ENCODE peak calls at places on chromosomes 11 and 22, in eight cellular contexts. K, O, P, D, U, Z, B and S are unnamed samples. For H3K4me1 and H3K9me3, the result is how much of the 10 kb centered on the place peaks cover.

GRCh38 chr22:50276143-50276542 is 6.0 kb upstream of the MAPK11 start:
- DNase-seq in P (peak), U (peak), K (no peak), D (no peak), Z (peak), B (peak), O (peak), S (peak)

GRCh38 chr11:131483877-131484276 is 113.5 kb downstream of the NTM start:
- DNase-seq in O (no peak), U (no peak), P (no peak), B (no peak), D (no peak), K (no peak), Z (no peak), S (no peak)

GRCh38 chr11:14812776-14813175 is 79.3 kb downstream of the CYP2R1 start:
- DNase-seq in Z (no peak), O (no peak), D (no peak), B (no peak), U (no peak), K (no peak), P (no peak), S (no peak)

GRCh38 chr11:134283461-134284230 is 7.5 kb downstream of the GLB1L3 start:
- DNase-seq in O (no peak), D (no peak), B (no peak), U (no peak), K (no peak), P (no peak), Z (no peak), S (no peak)

GRCh38 chr11:2860636-2861035 is 24.9 kb downstream of the CDKN1C start:
- DNase-seq in U (no peak), D (no peak), O (peak), Z (no peak), K (no peak), P (peak), B (no peak), S (peak)

GRCh38 chr11:64128255-64129006 is 37.5 kb downstream of the MACROD1 start:
- DNase-seq in Z (no peak), B (no peak), D (no peak), O (no peak), K (no peak), P (peak), U (no peak), S (no peak)

GRCh38 chr11:37972691-37973090 is 1374.7 kb upstream of the RAG2 start:
- DNase-seq in K (no peak), P (no peak), U (no peak), O (peak), B (no peak), D (no peak), Z (no peak), S (no peak)

GRCh38 chr11:132024587-132025295 is 654.3 kb downstream of the NTM start:
- DNase-seq in O (peak), B (no peak), Z (no peak), U (no peak), P (peak), K (no peak), D (no peak), S (no peak)

GRCh38 chr11:134024420-134025085 is 44.3 kb upstream of the JAM3 start:
- DNase-seq in D (no peak), B (no peak), K (no peak), O (no peak), P (peak), Z (peak), U (no peak), S (no peak)

GRCh38 chr11:10381730-10382129 is 73.3 kb upstream of the AMPD3 start:
- DNase-seq in Z (no peak), U (no peak), P (peak), K (no peak), D (no peak), O (no peak), B (no peak), S (no peak)

GRCh38 chr11:77884186-77884828 is 63.4 kb downstream of the AAMDC start:
- DNase-seq in U (no peak), B (no peak), D (no peak), O (peak), Z (no peak), K (no peak), P (peak), S (no peak)

GRCh38 chr22:22710719-22711531 is 66.5 kb downstream of the GGTLC2 start:
- DNase-seq in U (peak), P (peak), B (peak), Z (peak), D (peak), O (no peak), K (no peak), S (peak)

GRCh38 chr11:12243511-12243910 is 133.1 kb downstream of the MICAL2 start:
- DNase-seq in B (no peak), Z (no peak), U (no peak), P (no peak), O (no peak), K (no peak), D (no peak), S (no peak)

GRCh38 chr11:106468091-106468490 is 390.6 kb downstream of the AASDHPPT start:
- DNase-seq in D (no peak), B (no peak), U (no peak), Z (no peak), P (peak), O (peak), K (no peak), S (no peak)

GRCh38 chr11:57290288-57290687 is 34.5 kb downstream of the TNKS1BP1 start:
- DNase-seq in Z (no peak), B (no peak), O (peak), K (no peak), D (no peak), U (no peak), P (peak), S (no peak)

GRCh38 chr11:67238894-67239794 is 27.1 kb upstream of the GRK2 start:
- DNase-seq in D (no peak), K (no peak), U (no peak), Z (no peak), O (peak), B (no peak), P (peak), S (no peak)

GRCh38 chr22:42439821-42440674 is 7.8 kb upstream of the NFAM1 start:
- DNase-seq in D (no peak), U (peak), B (peak), Z (peak), O (peak), P (peak), K (no peak), S (peak)

GRCh38 chr11:74633406-74634393 is 41.3 kb downstream of the POLD3 start:
- DNase-seq in D (no peak), U (no peak), Z (no peak), K (no peak), B (no peak), P (no peak), O (no peak), S (no peak)

GRCh38 chr11:67304511-67305113 is 1.3 kb downstream of the SSH3 start:
- DNase-seq in O (no peak), K (no peak), D (no peak), Z (peak), U (peak), P (no peak), B (no peak), S (peak)

GRCh38 chr22:19885841-19886592 is 31.3 kb upstream of the GNB1L start:
- DNase-seq in D (no peak), O (no peak), P (no peak), B (peak), U (no peak), K (no peak), Z (peak), S (no peak)

GRCh38 chr11:6197466-6198200 is 1.4 kb upstream of the OR52W1 start:
- DNase-seq in B (no peak), U (no peak), K (no peak), O (no peak), Z (no peak), D (no peak), P (no peak), S (no peak)

GRCh38 chr11:130456276-130456675 is 7.8 kb downstream of the ADAMTS15 start:
- DNase-seq in U (no peak), D (no peak), O (no peak), Z (no peak), P (no peak), K (no peak), B (no peak), S (no peak)

GRCh38 chr11:121643530-121644512 is 191.1 kb upstream of the SORL1-AS1 start:
- DNase-seq in Z (no peak), U (no peak), B (no peak), D (no peak), P (no peak), K (no peak), O (no peak), S (no peak)

GRCh38 chr22:37021710-37022482 is 2.4 kb downstream of the MPST start:
- DNase-seq in B (no peak), P (peak), K (no peak), O (peak), U (no peak), D (peak), Z (peak), S (no peak)

GRCh38 chr11:105767945-105768344 is 158.1 kb downstream of the GRIA4 start:
- DNase-seq in U (no peak), D (no peak), Z (no peak), K (no peak), O (no peak), B (no peak), P (no peak), S (no peak)

GRCh38 chr11:2214527-2215229 is 43.1 kb upstream of the TH start:
- DNase-seq in P (no peak), U (no peak), K (no peak), O (no peak), B (peak), D (no peak), Z (no peak), S (peak)

GRCh38 chr11:73412308-73412707 is 36.1 kb downstream of the RELT start:
- DNase-seq in B (no peak), U (no peak), K (no peak), O (no peak), Z (no peak), P (no peak), D (no peak), S (no peak)

GRCh38 chr11:66857234-66857926 is 516 bp downstream of the LRFN4 start:
- DNase-seq in Z (peak), U (no peak), O (no peak), K (no peak), P (peak), D (no peak), B (no peak), S (no peak)

GRCh38 chr11:17250561-17251350 is 25.8 kb upstream of the NUCB2 start:
- DNase-seq in U (no peak), K (no peak), P (peak), B (no peak), D (no peak), Z (no peak), O (no peak), S (no peak)

GRCh38 chr22:27094633-27095308 is 437.4 kb downstream of the MIAT start:
- DNase-seq in U (peak), D (no peak), Z (no peak), K (no peak), P (peak), O (no peak), B (no peak), S (no peak)

GRCh38 chr11:94574193-94574961 is 7.2 kb downstream of the PIWIL4 start:
- DNase-seq in D (no peak), B (peak), O (peak), Z (no peak), K (no peak), U (peak), P (peak), S (no peak)

GRCh38 chr22:38204784-38205183 is 3.0 kb downstream of the MAFF start:
- DNase-seq in B (no peak), U (no peak), O (no peak), Z (peak), K (no peak), D (no peak), P (peak), S (no peak)

GRCh38 chr11:12260731-12261521 is 116.4 kb upstream of the PARVA start:
- DNase-seq in U (no peak), B (peak), P (no peak), Z (no peak), D (no peak), O (no peak), K (no peak), S (no peak)

GRCh38 chr11:46643531-46643930 is 26.2 kb downstream of the ATG13 start:
- DNase-seq in K (no peak), Z (no peak), D (no peak), U (no peak), B (no peak), P (no peak), O (no peak), S (no peak)

GRCh38 chr11:19723572-19724342 is 11.1 kb downstream of the NAV2 start:
- DNase-seq in Z (peak), U (no peak), O (peak), P (peak), B (peak), K (no peak), D (no peak), S (no peak)

GRCh38 chr11:17526931-17527660 is 17.1 kb downstream of the USH1C start:
- DNase-seq in B (no peak), K (no peak), U (no peak), D (no peak), O (no peak), P (no peak), Z (no peak), S (no peak)

GRCh38 chr22:45254789-45255261 is 14.1 kb upstream of the KIAA0930 start:
- DNase-seq in B (no peak), K (no peak), U (no peak), O (no peak), P (no peak), Z (no peak), D (no peak), S (no peak)

DNA sequence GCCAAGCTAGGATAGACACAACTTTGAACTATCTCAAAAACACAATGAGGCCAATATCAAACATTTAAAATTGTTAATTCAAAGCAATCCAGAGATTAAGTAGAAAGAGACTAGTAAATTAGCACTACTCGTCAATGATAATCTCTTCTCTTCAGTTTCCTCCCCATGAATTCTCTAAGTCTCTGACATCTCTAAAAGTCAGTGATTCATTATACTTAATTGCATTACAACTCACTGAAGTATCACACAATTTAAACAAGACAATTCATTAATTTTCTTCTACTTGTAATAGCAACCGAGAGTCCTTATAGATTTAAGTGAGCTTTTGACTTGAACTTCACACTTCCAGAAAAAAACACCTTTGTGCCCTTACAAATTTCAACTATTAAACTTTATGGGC is 4.3 kb downstream of the DDX6 start:
- DNase-seq in O (no peak), U (no peak), Z (no peak), P (peak), D (no peak), K (no peak), B (no peak), S (no peak)
- H3K4me1 ChIP-seq in O (under half), U (under half), Z (under half), P (under half), D (under half), K (under half), B (under half), S (under half)

GRCh38 chr22:49203091-49203862 is 624.4 kb downstream of the BRD1 start:
- DNase-seq in D (no peak), B (no peak), U (no peak), K (no peak), Z (no peak), P (no peak), O (no peak), S (no peak)

GRCh38 chr22:49205401-49205800 is 622.3 kb downstream of the BRD1 start:
- DNase-seq in B (no peak), P (no peak), O (no peak), D (no peak), U (no peak), Z (no peak), K (no peak), S (no peak)

GRCh38 chr22:49203863-49204598 is 623.6 kb downstream of the BRD1 start:
- DNase-seq in K (no peak), B (no peak), P (no peak), O (no peak), U (no peak), D (no peak), Z (no peak), S (no peak)

GRCh38 chr22:49206281-49206680 is 621.4 kb downstream of the BRD1 start:
- DNase-seq in D (no peak), Z (peak), U (peak), B (no peak), P (no peak), K (no peak), O (no peak), S (no peak)

GRCh38 chr22:49204599-49205214 is 623.0 kb downstream of the BRD1 start:
- DNase-seq in B (no peak), K (no peak), Z (no peak), O (no peak), P (no peak), U (no peak), D (no peak), S (no peak)
- H3K9me3 ChIP-seq in B (under half), K (under half), Z (under half), O (under half), P (under half), U (under half), D (under half), S (under half)

DNA sequence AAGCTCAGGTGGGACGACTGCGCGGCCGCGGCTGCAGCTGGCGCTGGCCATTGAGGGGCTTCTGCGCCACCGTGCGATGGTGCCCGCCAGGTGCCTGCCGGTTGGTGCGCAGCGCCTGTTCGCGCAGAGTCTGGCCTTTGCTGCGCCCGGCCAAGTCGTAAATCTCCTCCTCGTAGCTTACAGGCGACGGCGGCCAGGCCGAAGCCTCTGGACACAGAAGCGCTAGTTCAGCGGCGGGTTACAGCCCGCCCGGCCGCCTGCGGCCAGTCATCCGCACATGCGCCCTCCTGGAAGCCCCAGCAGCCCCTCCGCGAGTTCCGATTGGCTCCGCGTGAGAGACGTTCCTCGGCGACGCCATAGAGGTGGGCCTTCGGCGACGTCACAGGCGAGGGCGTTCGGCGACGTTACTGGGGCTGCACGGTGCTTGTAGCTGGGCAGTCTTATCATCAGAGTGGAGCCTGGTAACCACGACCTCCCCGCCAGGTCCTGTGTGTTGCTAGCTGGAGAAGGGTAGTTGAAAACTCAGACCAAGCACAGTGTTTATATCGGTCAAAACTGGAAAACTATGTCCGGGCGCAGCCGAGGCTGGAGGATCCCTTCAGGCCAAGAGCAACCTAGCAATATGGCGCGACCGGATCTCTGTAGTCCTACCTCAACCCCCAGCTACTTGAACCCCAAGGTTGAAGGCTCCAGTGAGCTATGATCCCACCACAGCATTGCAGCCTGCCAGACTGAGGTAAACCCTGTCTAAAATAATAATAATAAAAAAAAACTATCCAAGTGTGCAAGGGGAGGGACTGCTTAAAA is 265.7 kb downstream of the OR4C45 start:
- DNase-seq in D (no peak), B (no peak), U (no peak), O (no peak), Z (peak), P (peak), K (no peak), S (no peak)
- H3K27ac ChIP-seq in D (no peak), B (no peak), U (no peak), O (no peak), Z (no peak), P (no peak), K (no peak), S (no peak)

GRCh38 chr22:46614070-46614931 is 5.9 kb upstream of the GRAMD4 start:
- DNase-seq in D (no peak), U (no peak), K (no peak), O (no peak), Z (peak), P (no peak), B (no peak), S (no peak)
- H3K4me1 ChIP-seq in D (under half), U (under half), K (under half), O (under half), Z (under half), P (under half), B (under half), S (under half)